ENCODE peak calls at places on chromosomes 7 and 10, in five cellular contexts. One of them, this sample, is unnamed.

GRCh38 chr7:117829450-117829849 is 43.8 kb downstream of the CTTNBP2 start:
- DNase-seq in colonic mucosa: no peak
- DNase-seq in ACHN: no peak
- DNase-seq in activated T-cell treated with anti-CD3 and anti-CD28 coated beads for 24 hours: no peak
- DNase-seq in activated CD4-positive, alpha-beta T cell treated with anti-CD3 and anti-CD28 coated beads for 24 hours: no peak
- DNase-seq in this sample: no peak

GRCh38 chr7:46215987-46216567 is 295.0 kb upstream of the IGFBP3 start:
- DNase-seq in colonic mucosa: no peak
- DNase-seq in activated CD4-positive, alpha-beta T cell treated with anti-CD3 and anti-CD28 coated beads for 24 hours: no peak
- DNase-seq in ACHN: no peak
- DNase-seq in activated T-cell treated with anti-CD3 and anti-CD28 coated beads for 24 hours: no peak
- DNase-seq in this sample: no peak

GRCh38 chr10:77927343-77928256 is 1.0 kb upstream of the DLG5 start:
- DNase-seq in activated T-cell treated with anti-CD3 and anti-CD28 coated beads for 24 hours: no peak
- DNase-seq in ACHN: no peak
- DNase-seq in activated CD4-positive, alpha-beta T cell treated with anti-CD3 and anti-CD28 coated beads for 24 hours: no peak
- DNase-seq in colonic mucosa: no peak
- DNase-seq in this sample: no peak

GRCh38 chr10:58653139-58653538 is 140.5 kb downstream of the BICC1 start:
- DNase-seq in activated CD4-positive, alpha-beta T cell treated with anti-CD3 and anti-CD28 coated beads for 24 hours: no peak
- DNase-seq in colonic mucosa: no peak
- DNase-seq in ACHN: no peak
- DNase-seq in activated T-cell treated with anti-CD3 and anti-CD28 coated beads for 24 hours: no peak
- DNase-seq in this sample: no peak

GRCh38 chr7:85483205-85483604 is 296.3 kb upstream of the SEMA3D start:
- DNase-seq in activated CD4-positive, alpha-beta T cell treated with anti-CD3 and anti-CD28 coated beads for 24 hours: no peak
- DNase-seq in colonic mucosa: no peak
- DNase-seq in ACHN: no peak
- DNase-seq in activated T-cell treated with anti-CD3 and anti-CD28 coated beads for 24 hours: no peak
- DNase-seq in this sample: no peak

GRCh38 chr10:113317476-113317875 is 235.4 kb upstream of the HABP2 start:
- DNase-seq in activated T-cell treated with anti-CD3 and anti-CD28 coated beads for 24 hours: no peak
- DNase-seq in colonic mucosa: no peak
- DNase-seq in activated CD4-positive, alpha-beta T cell treated with anti-CD3 and anti-CD28 coated beads for 24 hours: no peak
- DNase-seq in ACHN: no peak
- DNase-seq in this sample: no peak

GRCh38 chr7:143345428-143345900 is 17.0 kb downstream of the FAM131B start:
- DNase-seq in activated CD4-positive, alpha-beta T cell treated with anti-CD3 and anti-CD28 coated beads for 24 hours: peak; percentile 53
- DNase-seq in colonic mucosa: peak; percentile 64
- DNase-seq in activated T-cell treated with anti-CD3 and anti-CD28 coated beads for 24 hours: peak; percentile 59
- DNase-seq in ACHN: peak; percentile 59
- DNase-seq in this sample: no peak

GRCh38 chr10:71912431-71912830 is 51.8 kb upstream of the CHST3 start:
- DNase-seq in activated T-cell treated with anti-CD3 and anti-CD28 coated beads for 24 hours: no peak
- DNase-seq in activated CD4-positive, alpha-beta T cell treated with anti-CD3 and anti-CD28 coated beads for 24 hours: no peak
- DNase-seq in colonic mucosa: no peak
- DNase-seq in ACHN: peak; percentile 56
- DNase-seq in this sample: no peak

GRCh38 chr10:131700506-131700905 is 200.3 kb upstream of the PPP2R2D start:
- DNase-seq in ACHN: no peak
- DNase-seq in activated T-cell treated with anti-CD3 and anti-CD28 coated beads for 24 hours: no peak
- DNase-seq in colonic mucosa: no peak
- DNase-seq in activated CD4-positive, alpha-beta T cell treated with anti-CD3 and anti-CD28 coated beads for 24 hours: no peak
- DNase-seq in this sample: no peak